ENCODE peak calls at places on chromosomes 1 and 21, in five cellular contexts. U is mammary epithelial cell, M is heart right ventricle, W is H1, B is lung. N is an unnamed sample.

GRCh38 chr1:90133133-90133532 is 138.2 kb downstream of the ZNF326 start:
- DNase-seq in B (peak; percentile 33), U (peak; percentile 63), M (no peak), W (peak; percentile 51), N (no peak)

GRCh38 chr1:83067954-83068353 is 931.0 kb downstream of the TTLL7 start:
- DNase-seq in M (no peak), B (no peak), U (no peak), W (no peak), N (no peak)

GRCh38 chr1:161913482-161914140 is 110.1 kb downstream of the OLFML2B start:
- DNase-seq in U (peak; percentile 10), W (no peak), M (no peak), B (no peak), N (no peak)

GRCh38 chr1:212062832-212063438 is 27.4 kb downstream of the DTL start:
- DNase-seq in M (no peak), W (no peak), U (peak; percentile 9), B (no peak), N (no peak)

GRCh38 chr21:34509151-34509550 is 2.9 kb downstream of the KCNE1 start:
- DNase-seq in M (no peak), U (no peak), B (no peak), W (no peak), N (no peak)

GRCh38 chr1:6385673-6386191 is 7.8 kb downstream of the ACOT7 start:
- DNase-seq in U (peak; percentile 99), M (peak; percentile 28), W (peak; percentile 88), B (peak; percentile 61), N (peak; percentile 51)

GRCh38 chr1:53279556-53280160 is 41.3 kb upstream of the MAGOH start:
- DNase-seq in W (no peak), U (no peak), B (no peak), M (no peak), N (no peak)

GRCh38 chr1:55245781-55246180 is 30.6 kb upstream of the USP24 start:
- DNase-seq in U (peak; percentile 81), M (no peak), B (no peak), W (no peak), N (no peak)

GRCh38 chr21:19864456-19864855 is 1133.8 kb upstream of the NCAM2 start:
- DNase-seq in M (no peak), B (no peak), U (no peak), W (no peak), N (no peak)

GRCh38 chr1:3910049-3910731 is 10.1 kb upstream of the C1orf174 start:
- DNase-seq in U (no peak), M (no peak), W (no peak), B (no peak), N (no peak)

GRCh38 chr1:66090863-66091457 is 298.3 kb downstream of the PDE4B start:
- DNase-seq in U (no peak), W (no peak), M (no peak), B (no peak), N (no peak)

GRCh38 chr21:38773108-38774061 is 32.3 kb upstream of the ETS2 start:
- DNase-seq in U (peak; percentile 92), B (no peak), W (no peak), M (peak; percentile 23), N (no peak)

GRCh38 chr1:197868751-197869501 is 33.5 kb upstream of the C1orf53 start:
- DNase-seq in U (peak; percentile 58), M (no peak), W (no peak), B (no peak), N (no peak)

GRCh38 chr1:25642710-25643109 is 26.1 kb downstream of the MAN1C1 start:
- DNase-seq in B (no peak), M (no peak), W (peak; percentile 10), U (no peak), N (no peak)

GRCh38 chr21:42630626-42631025 is 22.8 kb upstream of the PDE9A start:
- DNase-seq in B (no peak), U (no peak), M (no peak), W (no peak), N (no peak)

GRCh38 chr1:100583827-100584226 is 45.9 kb downstream of the GPR88 start:
- DNase-seq in B (no peak), U (no peak), W (no peak), M (no peak), N (no peak)

GRCh38 chr1:98792123-98792522 is 130.6 kb downstream of the SNX7 start:
- DNase-seq in W (no peak), B (no peak), U (peak; percentile 1), M (no peak), N (no peak)

GRCh38 chr1:92356956-92357355 is 58.1 kb downstream of the RPAP2 start:
- DNase-seq in U (peak; percentile 61), W (no peak), B (no peak), M (no peak), N (no peak)

GRCh38 chr1:58035523-58035922 is 511.0 kb downstream of the OMA1 start:
- DNase-seq in W (no peak), U (no peak), M (no peak), B (no peak), N (no peak)

GRCh38 chr1:215710340-215710971 is 143.4 kb downstream of the KCTD3 start:
- DNase-seq in M (no peak), W (peak; percentile 51), B (no peak), U (peak; percentile 43), N (no peak)

GRCh38 chr1:2984399-2985061 is 36.7 kb upstream of the ACTRT2 start:
- DNase-seq in U (no peak), B (no peak), W (no peak), M (no peak), N (no peak)

GRCh38 chr1:236128646-236129178 is 13.6 kb upstream of the GPR137B start:
- DNase-seq in M (no peak), U (peak; percentile 40), W (no peak), B (no peak), N (no peak)

GRCh38 chr1:103854279-103854678 is 104.6 kb downstream of the AMY1C start:
- DNase-seq in W (no peak), M (no peak), B (no peak), U (no peak), N (no peak)

GRCh38 chr1:8661185-8662110 is 156.0 kb downstream of the RERE start:
- DNase-seq in B (no peak), U (peak; percentile 87), W (no peak), M (no peak), N (peak; percentile 66)

GRCh38 chr1:115744876-115745275 is 23.6 kb downstream of the CASQ2 start:
- DNase-seq in W (no peak), B (no peak), U (no peak), M (no peak), N (no peak)

GRCh38 chr1:151988405-151988851 is 5.2 kb downstream of the S100A10 start:
- DNase-seq in W (no peak), U (peak; percentile 85), B (no peak), M (no peak), N (no peak)

GRCh38 chr1:220528679-220529529 is 968 bp downstream of the MARK1 start:
- DNase-seq in M (peak; percentile 46), W (peak; percentile 83), U (peak; percentile 36), B (no peak), N (peak; percentile 17)

GRCh38 chr1:40998668-40999067 is 19.2 kb downstream of the CTPS1 start:
- DNase-seq in B (no peak), W (no peak), M (no peak), U (no peak), N (no peak)

GRCh38 chr1:41005876-41006275 is 15.6 kb downstream of the SLFNL1 start:
- DNase-seq in B (no peak), U (no peak), M (no peak), W (no peak), N (no peak)

GRCh38 chr1:41003640-41004220 is 17.8 kb downstream of the SLFNL1 start:
- DNase-seq in M (peak; percentile 81), B (peak; percentile 94), W (no peak), U (peak; percentile 97), N (peak; percentile 96)

GRCh38 chr1:41006942-41007865 is 14.3 kb downstream of the SLFNL1 start:
- DNase-seq in U (peak; percentile 98), B (no peak), W (no peak), M (no peak), N (no peak)

GRCh38 chr1:41003127-41003639 is 18.3 kb downstream of the SLFNL1 start:
- DNase-seq in M (no peak), U (no peak), W (no peak), B (no peak), N (no peak)
- H3K4me3 ChIP-seq in M (no peak overlapping the region), U (no peak overlapping the region), W (no peak overlapping the region), B (no peak overlapping the region), N (no peak overlapping the region)

DNA sequence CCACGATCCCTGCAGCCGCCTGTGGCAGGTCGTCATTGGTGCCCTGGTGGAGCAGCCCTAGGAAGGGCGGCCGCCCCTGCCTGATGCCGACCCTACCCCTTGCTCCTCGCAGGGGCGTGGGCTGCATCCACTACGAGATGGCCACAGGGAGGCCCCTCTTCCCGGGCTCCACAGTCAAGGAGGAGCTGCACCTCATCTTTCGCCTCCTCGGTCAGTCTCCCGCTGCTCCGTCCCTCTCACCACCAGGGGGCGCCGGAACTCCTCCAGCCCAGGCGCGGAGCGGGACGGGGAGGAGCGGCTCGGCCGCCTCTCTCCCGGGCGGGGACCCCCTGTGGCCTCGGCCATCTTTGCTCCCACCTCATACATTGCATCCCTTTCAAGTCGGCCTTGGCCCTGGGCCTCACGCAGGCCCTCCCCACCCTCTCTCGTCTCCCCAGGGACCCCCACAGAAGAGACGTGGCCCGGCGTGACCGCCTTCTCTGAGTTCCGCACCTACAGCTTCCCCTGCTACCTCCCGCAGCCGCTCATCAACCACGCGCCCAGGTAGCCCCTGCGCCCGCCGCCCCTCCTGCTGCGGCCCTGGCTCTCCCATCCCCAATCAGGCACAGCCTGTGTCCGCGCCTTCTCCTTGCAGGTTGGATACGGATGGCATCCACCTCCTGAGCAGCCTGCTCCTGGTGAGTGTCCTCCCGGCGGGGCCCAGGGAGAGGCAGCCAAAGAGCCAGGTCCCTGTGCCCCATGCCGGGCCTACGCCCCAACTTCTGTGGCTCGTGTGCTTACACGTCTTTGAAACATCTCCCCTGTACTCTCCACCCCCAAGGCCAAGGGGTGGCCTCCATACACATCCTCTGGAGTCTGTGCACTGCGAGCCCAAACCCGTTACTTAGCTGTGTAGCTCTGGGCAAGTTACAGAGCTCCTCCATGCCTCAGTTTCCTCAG is 24.7 kb downstream of the CDK18 start:
- DNase-seq in W (peak; percentile 100), U (peak; percentile 35), M (peak; percentile 85), B (peak; percentile 80), N (peak; percentile 79)
- TF ChIP-seq CTCF in W (no peak), U (peak; percentile 72), M (peak; percentile 99), B (peak; percentile 90), N (peak; percentile 93)

DNA sequence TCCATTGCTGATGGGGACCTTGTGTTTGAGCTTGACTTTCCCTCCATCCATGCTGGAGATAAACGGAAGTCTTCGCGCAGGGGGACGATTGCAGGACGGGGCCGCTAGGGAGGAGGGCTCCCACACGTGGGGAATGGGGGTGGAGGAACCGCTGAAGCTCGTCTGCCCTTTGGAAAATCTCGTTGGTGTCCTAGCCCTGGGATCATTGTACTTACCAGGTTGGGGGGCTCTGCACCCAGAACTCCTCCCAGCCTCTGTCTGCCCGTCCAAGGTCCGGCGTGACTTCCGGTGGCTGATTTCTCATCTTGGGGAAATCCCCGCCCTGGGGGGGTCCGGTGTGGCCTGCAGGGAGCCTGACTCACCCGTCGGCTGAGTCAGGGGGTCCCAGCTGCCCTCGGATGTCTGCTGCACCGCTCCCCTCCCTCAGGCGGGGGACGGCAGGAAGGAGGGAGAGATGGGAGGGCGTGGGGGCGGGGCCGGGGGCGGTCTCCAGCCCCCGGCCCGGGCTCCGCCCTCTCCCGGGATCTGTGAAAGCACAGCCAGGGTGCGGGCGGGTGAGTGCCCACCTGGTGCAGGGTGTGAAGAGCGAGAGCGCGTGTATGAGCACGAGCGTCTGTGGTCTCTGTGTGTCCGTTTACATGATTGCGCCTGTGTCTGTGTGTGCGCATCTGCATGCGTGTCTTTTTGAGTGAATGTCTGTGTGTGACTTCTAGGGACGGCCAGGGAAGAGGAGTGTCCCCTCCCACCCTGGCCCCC is 35.8 kb downstream of the PIK3CD start:
- DNase-seq in W (peak; percentile 75), B (peak; percentile 38), M (peak; percentile 32), U (peak; percentile 79), N (peak; percentile 62)
- H3K4me1 ChIP-seq in W (peaks cover 14% of the 10 kb centered on the region), B (no peaks in the 10 kb centered on the region), M (peaks cover 73% of the 10 kb centered on the region), U (peaks cover 39% of the 10 kb centered on the region), N (peaks cover 12% of the 10 kb centered on the region)

GRCh38 chr21:41169701-41170100 is 1.7 kb downstream of the BACE2 start:
- DNase-seq in W (no peak), U (peak; percentile 41), B (no peak), M (no peak), N (no peak)
- H3K4me3 ChIP-seq in W (no peak overlapping the region), U (peak overlapping the region; percentile 63), B (no peak overlapping the region), M (no peak overlapping the region), N (no peak overlapping the region)